ENCODE peak calls at places on chromosomes 12 and 14, in six cellular contexts. B, V, L, R, Q and O are unnamed samples.

GRCh38 chr14:99544971-99545370 is 59.0 kb downstream of the CCDC85C start:
- DNase-seq in B (no peak), L (no peak), Q (no peak), R (no peak), V (no peak), O (no peak)

GRCh38 chr12:51985136-51985835 is 21.5 kb upstream of the TAMALIN start:
- DNase-seq in V (no peak), Q (no peak), R (no peak), B (no peak), L (no peak), O (no peak)

GRCh38 chr14:52111583-52111982 is 42.7 kb upstream of the NID2 start:
- DNase-seq in B (peak), Q (no peak), V (no peak), R (no peak), L (peak), O (no peak)

GRCh38 chr14:59776468-59776867 is 94.1 kb downstream of the RTN1 start:
- DNase-seq in Q (no peak), R (no peak), B (no peak), V (no peak), L (no peak), O (no peak)

GRCh38 chr12:31895449-31896150 is 63.6 kb upstream of the RESF1 start:
- DNase-seq in R (no peak), Q (peak), L (no peak), B (no peak), V (no peak), O (no peak)

GRCh38 chr12:58364389-58365086 is 423.2 kb downstream of the ATP23 start:
- DNase-seq in R (no peak), V (peak), Q (no peak), L (peak), B (peak), O (no peak)

GRCh38 chr14:50082308-50082742 is 34.0 kb downstream of the VCPKMT start:
- DNase-seq in Q (peak), V (no peak), L (no peak), R (no peak), B (no peak), O (no peak)

GRCh38 chr12:15858348-15858747 is 23.8 kb upstream of the STRAP start:
- DNase-seq in Q (no peak), V (no peak), R (no peak), L (no peak), B (no peak), O (no peak)

GRCh38 chr12:72030272-72030671 is 91.6 kb downstream of the TPH2 start:
- DNase-seq in B (no peak), L (peak), Q (no peak), R (no peak), V (no peak), O (no peak)

GRCh38 chr12:68159681-68160304 is at the start of gene IFNG:
- DNase-seq in V (no peak), Q (no peak), B (no peak), R (no peak), L (no peak), O (no peak)
- TF ChIP-seq CTCF in V (no peak), Q (no peak), B (no peak), R (no peak), L (no peak), O (no peak)

DNA sequence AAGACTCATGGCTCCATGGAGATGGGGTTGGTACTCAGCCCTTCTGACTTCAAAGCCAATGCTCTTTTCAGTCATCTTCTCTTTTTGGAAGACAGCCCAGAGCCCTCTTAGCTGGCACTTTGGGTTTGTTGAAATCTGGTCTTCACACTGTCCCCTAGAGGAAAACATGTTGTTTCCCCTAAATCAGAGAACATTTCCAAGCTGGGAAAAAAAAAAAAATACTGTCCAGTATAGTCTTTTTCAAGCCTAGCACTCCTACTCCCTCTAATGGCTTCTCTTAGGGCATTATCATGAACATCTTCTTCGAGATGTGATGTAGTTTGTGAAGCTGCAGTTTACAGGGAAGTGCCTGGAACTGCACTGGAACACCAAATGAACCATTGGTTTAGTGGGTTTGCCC is 3.0 kb upstream of the ZC3H14 start:
- DNase-seq in L (peak), Q (no peak), V (no peak), B (peak), R (no peak), O (no peak)
- TF ChIP-seq CTCF in L (peak), Q (no peak), V (peak), B (peak), R (peak), O (peak)

DNA sequence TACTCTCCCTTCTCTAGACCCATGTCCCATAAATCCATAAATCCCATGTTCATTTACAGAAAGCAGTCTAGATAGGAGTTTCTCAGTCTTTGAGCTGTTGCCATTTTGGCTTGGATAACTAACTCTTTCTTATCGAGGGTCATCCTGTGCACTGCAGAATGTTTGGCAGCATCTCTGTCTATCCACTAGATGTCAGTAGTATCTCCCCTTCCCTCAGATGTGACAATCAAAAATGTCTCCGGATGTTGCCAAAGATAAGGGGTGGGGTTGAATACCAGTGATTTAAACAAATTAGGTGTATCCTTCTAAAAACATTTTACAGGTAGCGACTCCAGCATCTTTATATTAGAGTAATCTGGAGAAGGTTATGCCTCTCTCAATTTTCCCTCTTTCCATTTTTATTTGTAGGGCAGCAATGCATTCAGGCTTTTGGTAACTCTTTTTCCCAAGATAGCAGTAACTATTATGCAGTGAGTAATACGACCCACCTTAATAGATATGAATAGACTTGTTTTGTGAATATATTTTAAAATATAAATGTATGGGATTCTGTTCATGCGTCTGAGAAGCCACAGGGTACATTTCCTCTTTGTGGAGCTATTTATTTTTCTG is 100.7 kb downstream of the LRRK2 start:
- DNase-seq in B (peak), V (no peak), Q (peak), L (peak), R (no peak), O (no peak)
- TF ChIP-seq CTCF in B (peak), V (peak), Q (peak), L (peak), R (peak), O (peak)

GRCh38 chr12:128772249-128772648 is 51.5 kb downstream of the SLC15A4 start:
- DNase-seq in L (no peak), V (no peak), B (no peak), Q (no peak), R (no peak), O (no peak)
- TF ChIP-seq CTCF in L (no peak), V (no peak), B (no peak), Q (no peak), R (no peak), O (no peak)

DNA sequence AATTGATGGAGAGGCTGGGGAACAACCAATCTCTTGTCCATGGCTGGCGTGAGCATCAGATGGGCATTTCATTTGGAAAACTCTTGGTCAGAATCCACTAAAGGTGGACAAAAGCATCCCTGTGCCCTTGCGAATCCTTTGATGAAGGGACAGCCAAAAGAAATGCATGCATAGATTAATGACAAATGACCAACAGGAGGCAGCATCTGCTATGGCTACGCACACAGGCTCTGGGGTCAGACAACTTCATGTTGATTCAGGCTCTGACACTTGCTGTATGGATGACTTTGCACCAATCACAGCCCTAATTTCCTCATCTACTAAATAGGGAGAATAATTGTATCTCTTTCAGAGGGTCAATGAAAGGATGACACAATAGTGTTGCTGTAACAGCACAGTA is 117.5 kb downstream of the ASCL4 start:
- DNase-seq in Q (peak), L (no peak), V (no peak), B (peak), R (no peak), O (no peak)
- TF ChIP-seq CTCF in Q (no peak), L (peak), V (no peak), B (peak), R (no peak), O (peak)

GRCh38 chr14:102210421-102211042 is 70.8 kb downstream of the WDR20 start:
- DNase-seq in V (no peak), B (no peak), L (no peak), R (no peak), Q (no peak), O (no peak)

GRCh38 chr14:102207831-102208365 is 68.2 kb downstream of the WDR20 start:
- DNase-seq in Q (no peak), V (no peak), R (no peak), B (no peak), L (no peak), O (no peak)

GRCh38 chr14:102208741-102209140 is 69.0 kb downstream of the WDR20 start:
- DNase-seq in Q (no peak), V (no peak), B (no peak), R (no peak), L (no peak), O (no peak)

GRCh38 chr14:102211240-102211639 is 71.5 kb downstream of the WDR20 start:
- DNase-seq in V (no peak), B (no peak), R (no peak), Q (no peak), L (no peak), O (no peak)

DNA sequence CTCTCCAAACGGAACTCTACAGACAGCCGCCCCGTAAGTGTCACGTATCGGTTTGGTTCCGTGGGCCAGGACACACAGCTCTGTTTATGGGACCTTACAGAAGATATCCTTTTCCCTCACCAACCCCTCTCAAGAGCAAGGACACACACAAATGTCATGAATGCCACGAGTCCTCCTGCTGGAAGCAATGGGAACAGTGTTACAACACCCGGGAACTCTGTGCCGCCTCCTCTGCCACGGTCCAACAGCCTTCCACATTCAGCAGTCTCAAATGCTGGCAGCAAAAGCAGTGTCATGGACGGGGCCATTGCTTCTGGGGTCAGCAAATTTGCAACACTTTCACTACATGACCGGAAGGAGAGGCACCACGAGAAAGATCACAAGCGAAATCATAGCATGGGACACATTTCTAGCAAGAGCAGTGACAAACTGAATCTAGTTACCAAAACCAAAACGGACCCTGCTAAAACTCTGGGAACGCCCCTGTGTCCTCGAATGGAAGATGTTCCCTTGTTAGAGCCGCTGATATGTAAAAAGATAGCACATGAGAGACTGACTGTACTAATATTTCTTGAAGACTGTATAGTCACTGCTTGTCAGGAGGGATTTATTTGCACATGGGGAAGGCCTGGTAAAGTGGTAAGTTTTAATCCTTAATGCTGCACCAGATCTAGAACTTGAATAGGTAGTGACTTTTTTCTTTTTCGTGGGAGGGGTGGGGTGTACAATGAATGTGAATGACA is 69.7 kb downstream of the WDR20 start:
- DNase-seq in V (no peak), B (no peak), L (no peak), Q (no peak), R (no peak), O (no peak)
- TF ChIP-seq CTCF in V (peak), B (peak), L (peak), Q (no peak), R (peak), O (peak)

DNA sequence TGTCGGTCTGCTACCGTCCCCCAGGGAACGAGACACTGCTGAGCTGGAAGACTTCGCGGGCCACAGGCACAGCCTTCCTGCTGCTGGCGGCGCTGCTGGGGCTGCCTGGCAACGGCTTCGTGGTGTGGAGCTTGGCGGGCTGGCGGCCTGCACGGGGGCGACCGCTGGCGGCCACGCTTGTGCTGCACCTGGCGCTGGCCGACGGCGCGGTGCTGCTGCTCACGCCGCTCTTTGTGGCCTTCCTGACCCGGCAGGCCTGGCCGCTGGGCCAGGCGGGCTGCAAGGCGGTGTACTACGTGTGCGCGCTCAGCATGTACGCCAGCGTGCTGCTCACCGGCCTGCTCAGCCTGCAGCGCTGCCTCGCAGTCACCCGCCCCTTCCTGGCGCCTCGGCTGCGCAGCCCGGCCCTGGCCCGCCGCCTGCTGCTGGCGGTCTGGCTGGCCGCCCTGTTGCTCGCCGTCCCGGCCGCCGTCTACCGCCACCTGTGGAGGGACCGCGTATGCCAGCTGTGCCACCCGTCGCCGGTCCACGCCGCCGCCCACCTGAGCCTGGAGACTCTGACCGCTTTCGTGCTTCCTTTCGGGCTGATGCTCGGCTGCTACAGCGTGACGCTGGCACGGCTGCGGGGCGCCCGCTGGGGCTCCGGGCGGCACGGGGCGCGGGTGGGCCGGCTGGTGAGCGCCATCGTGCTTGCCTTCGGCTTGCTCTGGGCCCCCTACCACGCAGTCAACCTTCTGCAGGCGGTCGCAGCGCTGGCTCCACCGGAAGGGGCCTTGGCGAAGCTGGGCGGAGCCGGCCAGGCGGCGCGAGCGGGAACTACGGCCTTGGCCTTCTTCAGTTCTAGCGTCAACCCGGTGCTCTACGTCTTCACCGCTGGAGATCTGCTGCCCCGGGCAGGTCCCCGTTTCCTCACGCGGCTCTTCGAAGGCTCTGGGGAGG is at the start of gene LTB4R:
- DNase-seq in B (peak), R (peak), L (peak), V (no peak), Q (peak), O (no peak)
- TF ChIP-seq CTCF in B (peak), R (peak), L (peak), V (peak), Q (peak), O (no peak)

GRCh38 chr12:46049665-46050064 is 59.3 kb upstream of the SCAF11 start:
- DNase-seq in L (no peak), Q (no peak), R (no peak), B (no peak), V (no peak), O (no peak)
- TF ChIP-seq CTCF in L (no peak), Q (no peak), R (no peak), B (no peak), V (no peak), O (no peak)

DNA sequence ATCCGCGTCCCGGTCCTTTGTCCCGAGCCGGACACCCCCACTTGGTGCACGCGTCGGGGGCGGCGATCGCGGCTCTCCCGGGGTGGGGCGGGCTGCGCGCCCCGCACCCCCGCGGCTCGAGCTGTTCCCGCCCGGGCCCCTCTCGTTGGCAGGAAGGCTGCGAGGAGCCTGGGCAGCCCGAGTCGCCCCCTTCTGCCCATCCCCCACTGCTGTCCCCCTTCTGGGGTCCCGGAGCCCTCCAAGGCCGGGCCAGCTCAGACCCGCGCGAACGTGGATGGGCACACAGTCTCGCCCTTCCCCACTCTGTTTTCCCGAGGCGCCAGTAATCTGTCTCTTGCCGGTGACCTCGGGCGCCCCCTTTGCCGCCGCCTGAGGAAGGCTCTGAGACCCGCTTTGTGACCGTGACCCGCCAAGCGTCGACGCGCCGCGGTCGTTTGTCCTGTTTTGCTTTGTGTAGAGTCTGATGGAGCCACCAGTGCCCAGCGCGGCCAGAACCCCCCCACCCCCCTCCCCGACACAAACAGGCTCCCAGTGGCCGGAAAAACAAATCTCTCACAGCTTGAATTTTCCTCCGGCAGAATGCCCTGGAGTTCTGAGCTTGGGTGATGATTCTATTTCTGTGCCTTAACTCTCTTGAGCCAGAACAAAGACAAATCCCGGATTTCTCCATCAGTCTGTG is 610 bp downstream of the C14orf132 start:
- DNase-seq in R (no peak), L (peak), V (no peak), Q (peak), B (no peak), O (no peak)
- TF ChIP-seq CTCF in R (no peak), L (peak), V (peak), Q (no peak), B (peak), O (peak)

GRCh38 chr14:53533384-53533975 is 380.4 kb upstream of the DDHD1 start:
- DNase-seq in B (no peak), L (no peak), V (no peak), Q (no peak), R (no peak), O (no peak)
- TF ChIP-seq CTCF in B (no peak), L (no peak), V (no peak), Q (no peak), R (no peak), O (no peak)